ENCODE peak calls at places on chromosomes 2 and 18, in six cellular contexts. P is bronchial epithelial cell; A is adipocyte; X is endodermal cell; Q is heart left ventricle; U is CD8-positive, alpha-beta memory T cell. W is an unnamed sample. For H3K36me3, the result is how much of the 10 kb centered on the place peaks cover.

GRCh38 chr2:191915750-191916149 is 68.9 kb upstream of the CAVIN2 start:
- DNase-seq in P (no peak), A (no peak), X (no peak), Q (no peak), U (no peak), W (no peak)

GRCh38 chr2:148027822-148028221 is 6.9 kb downstream of the MBD5 start:
- DNase-seq in P (peak), A (peak), X (no peak), Q (no peak), U (no peak), W (no peak)

GRCh38 chr2:226208726-226209125 is 590.9 kb downstream of the IRS1 start:
- DNase-seq in P (peak), A (no peak), X (no peak), Q (no peak), U (no peak), W (no peak)

GRCh38 chr2:45904931-45905642 is 253.6 kb downstream of the PRKCE start:
- DNase-seq in P (no peak), A (no peak), X (no peak), Q (no peak), U (no peak), W (no peak)

GRCh38 chr2:109045505-109045904 is 56.5 kb upstream of the EDAR start:
- DNase-seq in P (no peak), A (no peak), X (no peak), Q (no peak), U (no peak), W (no peak)

GRCh38 chr18:3508576-3509559 is 58.9 kb downstream of the TGIF1 start:
- DNase-seq in P (peak), A (no peak), X (peak), Q (no peak), U (no peak), W (peak)

GRCh38 chr2:229601396-229601795 is 113.0 kb downstream of the DNER start:
- DNase-seq in P (peak), A (no peak), X (no peak), Q (no peak), U (no peak), W (no peak)

GRCh38 chr2:120044336-120044735 is 31.5 kb downstream of the EPB41L5 start:
- DNase-seq in P (no peak), A (no peak), X (no peak), Q (no peak), U (no peak), W (no peak)

GRCh38 chr2:226398580-226398979 is 401.0 kb downstream of the IRS1 start:
- DNase-seq in P (no peak), A (peak), X (no peak), Q (no peak), U (no peak), W (no peak)

GRCh38 chr2:112243233-112243632 is 11.6 kb downstream of the ZC3H8 start:
- DNase-seq in P (peak), A (no peak), X (no peak), Q (no peak), U (no peak), W (no peak)

GRCh38 chr18:54558609-54559585 is 32.1 kb upstream of the DYNAP start:
- DNase-seq in P (peak), A (peak), X (no peak), Q (no peak), U (no peak), W (no peak)

GRCh38 chr18:76432970-76433767 is 61.9 kb downstream of the ZNF516 start:
- DNase-seq in P (no peak), A (no peak), X (no peak), Q (no peak), U (no peak), W (no peak)

GRCh38 chr2:6812857-6813530 is 52.7 kb downstream of the CMPK2 start:
- DNase-seq in P (no peak), A (no peak), X (no peak), Q (no peak), U (no peak), W (peak)

DNA sequence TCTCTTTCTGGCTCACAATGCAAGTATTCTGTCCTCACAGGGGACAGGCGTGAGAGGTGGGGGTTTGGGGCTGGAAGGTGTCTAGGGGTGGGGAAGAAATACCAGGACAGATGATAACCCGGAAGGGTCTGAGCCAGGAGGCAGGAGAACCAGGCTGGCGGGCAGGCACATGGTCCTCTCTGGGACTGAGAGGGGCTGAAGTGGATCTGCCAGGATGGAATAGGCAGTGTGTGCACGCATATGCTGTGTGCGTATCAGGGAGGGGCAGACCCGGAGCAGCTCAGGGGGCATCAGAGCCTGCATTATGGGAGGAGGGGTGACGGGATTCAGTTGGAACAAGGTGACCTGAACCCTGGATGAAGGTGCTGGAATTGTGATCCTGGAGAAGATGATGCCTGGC is 157.3 kb downstream of the DYSF start:
- DNase-seq in P (no peak), A (no peak), X (peak), Q (peak), U (no peak), W (peak)
- H3K36me3 ChIP-seq in P (under half), A (under half), X (under half), Q (under half), U (under half), W (under half)

DNA sequence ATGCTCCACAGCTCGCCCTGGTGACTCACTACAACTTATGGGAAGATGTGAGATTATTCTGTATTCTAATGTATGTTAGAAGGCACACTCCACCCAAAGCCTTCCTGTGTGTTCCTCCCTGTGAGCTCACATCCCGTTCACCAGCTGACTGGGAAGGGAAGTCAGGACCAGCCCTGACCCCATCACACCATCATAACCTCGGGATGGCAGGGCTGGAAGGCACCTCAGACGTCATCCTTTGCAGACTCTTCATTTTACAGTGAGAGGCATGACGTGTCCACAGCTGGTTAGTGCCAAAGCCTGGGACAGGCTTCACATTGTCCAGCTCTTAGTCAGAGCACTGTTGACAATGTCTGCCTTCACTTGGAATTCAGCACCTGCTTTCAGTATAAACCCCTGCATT is 417.8 kb upstream of the TNP1 start:
- DNase-seq in P (peak), A (peak), X (no peak), Q (peak), U (no peak), W (no peak)
- H3K4me3 ChIP-seq in P (no peak), A (no peak), X (no peak), Q (no peak), U (no peak), W (no peak)

DNA sequence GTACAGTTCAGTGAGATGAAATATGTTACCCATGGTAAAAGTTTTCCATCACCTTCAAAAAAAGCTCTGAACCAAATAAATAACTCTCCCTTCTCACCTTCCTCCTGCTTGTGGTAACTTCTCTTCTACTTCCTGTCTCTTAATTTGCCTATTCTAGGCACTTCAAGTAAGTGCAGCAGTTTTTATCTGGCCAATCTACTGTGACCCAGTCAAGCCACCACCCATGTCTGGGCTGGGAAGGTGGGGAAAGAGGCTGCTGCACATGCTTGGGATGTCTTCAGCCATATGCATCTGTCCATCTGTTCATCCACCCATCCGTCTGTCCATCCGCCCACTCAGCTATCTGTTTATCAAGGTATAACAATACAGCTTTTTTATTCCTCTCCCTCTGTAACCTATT is 31.6 kb downstream of the ZNF532 start:
- DNase-seq in P (no peak), A (no peak), X (no peak), Q (no peak), U (no peak), W (no peak)
- H3K36me3 ChIP-seq in P (under half), A (under half), X (half or more), Q (under half), U (under half), W (under half)

DNA sequence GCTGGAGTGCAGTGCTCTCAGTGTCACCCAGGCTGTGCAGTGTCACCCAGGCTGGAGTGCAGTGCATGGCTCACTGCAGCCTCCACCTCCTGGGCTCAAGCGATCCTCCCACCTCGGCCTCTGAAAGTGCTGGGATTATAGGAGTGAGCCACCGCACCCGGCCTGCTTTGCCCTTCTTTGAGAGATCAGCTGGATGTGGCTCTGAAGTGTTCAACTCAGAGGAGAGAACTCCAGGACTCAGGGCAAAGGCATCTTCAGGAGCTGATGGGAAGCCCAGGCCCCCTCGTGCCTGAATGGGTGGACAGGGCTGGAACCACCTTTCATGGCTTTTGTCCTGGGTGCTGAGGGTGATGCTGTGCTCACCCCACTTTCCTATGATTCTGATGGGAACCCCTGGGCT is 52.0 kb upstream of the HAAO start:
- DNase-seq in P (no peak), A (no peak), X (peak), Q (no peak), U (no peak), W (no peak)
- H3K4me3 ChIP-seq in P (no peak), A (no peak), X (no peak), Q (no peak), U (no peak), W (no peak)

DNA sequence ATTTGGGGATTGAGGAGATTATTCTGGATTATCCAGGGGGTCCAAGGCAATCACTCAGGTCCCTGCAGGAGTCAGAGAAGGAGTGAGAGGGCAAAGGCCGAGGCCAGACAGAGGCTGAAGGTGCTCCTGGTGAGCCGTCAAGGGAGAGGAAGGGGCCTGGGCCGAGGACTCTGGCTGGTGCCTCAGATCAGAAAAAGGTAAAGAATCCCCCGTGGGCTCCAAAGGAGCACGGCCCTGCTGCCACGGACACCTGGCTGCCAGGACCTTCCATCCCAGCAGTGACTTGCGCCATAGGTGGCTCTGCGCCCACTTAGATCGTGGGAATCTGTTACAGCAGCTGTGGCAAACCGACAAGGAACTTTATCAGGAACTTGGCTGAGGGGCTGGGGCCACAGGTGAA is 374.8 kb upstream of the MYT1L start:
- DNase-seq in P (no peak), A (no peak), X (no peak), Q (no peak), U (no peak), W (no peak)
- H3K36me3 ChIP-seq in P (under half), A (under half), X (under half), Q (under half), U (under half), W (under half)

DNA sequence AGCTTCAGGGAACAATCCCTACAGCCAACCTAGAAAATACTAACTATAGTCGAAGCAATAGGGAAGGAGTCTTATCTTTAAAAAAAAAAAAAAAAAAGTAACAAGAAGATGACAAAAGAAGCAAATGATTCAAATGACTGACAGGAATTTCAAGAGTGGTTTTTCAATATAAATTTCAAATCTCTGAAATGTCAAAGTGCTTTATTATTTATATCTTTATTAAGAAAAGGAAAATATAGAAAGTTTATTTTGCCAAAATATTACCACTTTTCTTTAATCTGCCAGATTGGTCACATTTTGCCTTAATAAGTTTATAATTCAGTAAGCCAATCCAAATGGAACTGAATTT is 63.5 kb upstream of the HNRNPA3 start:
- DNase-seq in P (no peak), A (no peak), X (no peak), Q (no peak), U (no peak), W (no peak)
- H3K4me3 ChIP-seq in P (no peak), A (peak), X (peak), Q (no peak), U (peak), W (no peak)

W was measured in H7.